ENCODE peak calls at places on chromosomes 1 and 21, in seven cellular contexts. One of them, this sample, is unnamed.

GRCh38 chr21:41621523-41621922 is 113.6 kb upstream of the TMPRSS2 start:
- DNase-seq in ELF-1: no peak
- DNase-seq in SK-MEL-5: no peak
- DNase-seq in stimulated activated CD4-positive, alpha-beta T cell treated with anti-CD3 and anti-CD28 coated beads, Interleukin-4, amount 100 ng/mL, for 1 hour: no peak
- DNase-seq in neural crest cell: no peak
- DNase-seq in OCI-M1: no peak
- DNase-seq in GM04504: no peak
- DNase-seq in this sample: no peak

GRCh38 chr1:8025671-8026144 is 401 bp downstream of the ERRFI1 start:
- DNase-seq in ELF-1: no peak
- DNase-seq in SK-MEL-5: no peak
- DNase-seq in stimulated activated CD4-positive, alpha-beta T cell treated with anti-CD3 and anti-CD28 coated beads, Interleukin-4, amount 100 ng/mL, for 1 hour: no peak
- DNase-seq in neural crest cell: peak
- DNase-seq in OCI-M1: no peak
- DNase-seq in GM04504: no peak
- DNase-seq in this sample: no peak

GRCh38 chr1:185368313-185368712 is 51.3 kb upstream of the IVNS1ABP start:
- DNase-seq in ELF-1: no peak
- DNase-seq in SK-MEL-5: no peak
- DNase-seq in stimulated activated CD4-positive, alpha-beta T cell treated with anti-CD3 and anti-CD28 coated beads, Interleukin-4, amount 100 ng/mL, for 1 hour: no peak
- DNase-seq in neural crest cell: no peak
- DNase-seq in OCI-M1: no peak
- DNase-seq in GM04504: no peak
- DNase-seq in this sample: no peak

GRCh38 chr1:85577421-85578320 is 2.9 kb upstream of the CCN1 start:
- DNase-seq in ELF-1: peak
- DNase-seq in SK-MEL-5: no peak
- DNase-seq in stimulated activated CD4-positive, alpha-beta T cell treated with anti-CD3 and anti-CD28 coated beads, Interleukin-4, amount 100 ng/mL, for 1 hour: no peak
- DNase-seq in neural crest cell: no peak
- DNase-seq in OCI-M1: peak
- DNase-seq in GM04504: no peak
- DNase-seq in this sample: peak

GRCh38 chr1:87058343-87058649 is 143.9 kb downstream of the HS2ST1 start:
- DNase-seq in ELF-1: no peak
- DNase-seq in SK-MEL-5: no peak
- DNase-seq in stimulated activated CD4-positive, alpha-beta T cell treated with anti-CD3 and anti-CD28 coated beads, Interleukin-4, amount 100 ng/mL, for 1 hour: no peak
- DNase-seq in neural crest cell: no peak
- DNase-seq in OCI-M1: no peak
- DNase-seq in GM04504: peak
- DNase-seq in this sample: no peak

GRCh38 chr1:21913258-21913657 is 23.9 kb downstream of the HSPG2 start:
- DNase-seq in ELF-1: peak
- DNase-seq in SK-MEL-5: no peak
- DNase-seq in stimulated activated CD4-positive, alpha-beta T cell treated with anti-CD3 and anti-CD28 coated beads, Interleukin-4, amount 100 ng/mL, for 1 hour: no peak
- DNase-seq in neural crest cell: no peak
- DNase-seq in OCI-M1: no peak
- DNase-seq in GM04504: no peak
- DNase-seq in this sample: no peak

GRCh38 chr1:72202761-72203160 is 79.6 kb downstream of the NEGR1 start:
- DNase-seq in ELF-1: no peak
- DNase-seq in SK-MEL-5: no peak
- DNase-seq in stimulated activated CD4-positive, alpha-beta T cell treated with anti-CD3 and anti-CD28 coated beads, Interleukin-4, amount 100 ng/mL, for 1 hour: no peak
- DNase-seq in neural crest cell: no peak
- DNase-seq in OCI-M1: no peak
- DNase-seq in GM04504: peak
- DNase-seq in this sample: peak

GRCh38 chr1:79633456-79633855 is 626.9 kb upstream of the ADGRL4 start:
- DNase-seq in ELF-1: no peak
- DNase-seq in SK-MEL-5: no peak
- DNase-seq in stimulated activated CD4-positive, alpha-beta T cell treated with anti-CD3 and anti-CD28 coated beads, Interleukin-4, amount 100 ng/mL, for 1 hour: no peak
- DNase-seq in neural crest cell: no peak
- DNase-seq in OCI-M1: no peak
- DNase-seq in GM04504: peak
- DNase-seq in this sample: peak

GRCh38 chr1:53740621-53741105 is 1.7 kb upstream of the GLIS1 start:
- DNase-seq in ELF-1: no peak
- DNase-seq in SK-MEL-5: no peak
- DNase-seq in stimulated activated CD4-positive, alpha-beta T cell treated with anti-CD3 and anti-CD28 coated beads, Interleukin-4, amount 100 ng/mL, for 1 hour: no peak
- DNase-seq in neural crest cell: no peak
- DNase-seq in OCI-M1: no peak
- DNase-seq in GM04504: peak
- DNase-seq in this sample: peak

GRCh38 chr1:153271711-153272110 is 12.2 kb downstream of the LORICRIN start:
- DNase-seq in ELF-1: no peak
- DNase-seq in SK-MEL-5: no peak
- DNase-seq in stimulated activated CD4-positive, alpha-beta T cell treated with anti-CD3 and anti-CD28 coated beads, Interleukin-4, amount 100 ng/mL, for 1 hour: no peak
- DNase-seq in neural crest cell: no peak
- DNase-seq in OCI-M1: no peak
- DNase-seq in GM04504: no peak
- DNase-seq in this sample: no peak

GRCh38 chr1:214717323-214717722 is 114.3 kb downstream of the CENPF start:
- DNase-seq in ELF-1: no peak
- DNase-seq in SK-MEL-5: no peak
- DNase-seq in stimulated activated CD4-positive, alpha-beta T cell treated with anti-CD3 and anti-CD28 coated beads, Interleukin-4, amount 100 ng/mL, for 1 hour: no peak
- DNase-seq in neural crest cell: no peak
- DNase-seq in OCI-M1: no peak
- DNase-seq in GM04504: no peak
- DNase-seq in this sample: no peak

GRCh38 chr1:118992868-118993711 is 4.9 kb upstream of the TBX15 start:
- DNase-seq in ELF-1: peak
- DNase-seq in SK-MEL-5: no peak
- DNase-seq in stimulated activated CD4-positive, alpha-beta T cell treated with anti-CD3 and anti-CD28 coated beads, Interleukin-4, amount 100 ng/mL, for 1 hour: no peak
- DNase-seq in neural crest cell: no peak
- DNase-seq in OCI-M1: no peak
- DNase-seq in GM04504: no peak
- DNase-seq in this sample: no peak

GRCh38 chr1:226874579-226875425 is 4.4 kb downstream of the PSEN2 start:
- DNase-seq in ELF-1: no peak
- DNase-seq in SK-MEL-5: no peak
- DNase-seq in stimulated activated CD4-positive, alpha-beta T cell treated with anti-CD3 and anti-CD28 coated beads, Interleukin-4, amount 100 ng/mL, for 1 hour: no peak
- DNase-seq in neural crest cell: no peak
- DNase-seq in OCI-M1: no peak
- DNase-seq in GM04504: no peak
- DNase-seq in this sample: no peak

GRCh38 chr1:235919797-235920475 is 53.2 kb upstream of the LYST start:
- DNase-seq in ELF-1: peak
- DNase-seq in SK-MEL-5: peak
- DNase-seq in stimulated activated CD4-positive, alpha-beta T cell treated with anti-CD3 and anti-CD28 coated beads, Interleukin-4, amount 100 ng/mL, for 1 hour: no peak
- DNase-seq in neural crest cell: no peak
- DNase-seq in OCI-M1: no peak
- DNase-seq in GM04504: peak
- DNase-seq in this sample: no peak

GRCh38 chr1:226404063-226404903 is 3.6 kb downstream of the PARP1 start:
- DNase-seq in ELF-1: no peak
- DNase-seq in SK-MEL-5: no peak
- DNase-seq in stimulated activated CD4-positive, alpha-beta T cell treated with anti-CD3 and anti-CD28 coated beads, Interleukin-4, amount 100 ng/mL, for 1 hour: no peak
- DNase-seq in neural crest cell: no peak
- DNase-seq in OCI-M1: no peak
- DNase-seq in GM04504: peak
- DNase-seq in this sample: no peak

GRCh38 chr1:5389101-5389885 is 602.9 kb downstream of the NPHP4 start:
- DNase-seq in ELF-1: no peak
- DNase-seq in SK-MEL-5: no peak
- DNase-seq in stimulated activated CD4-positive, alpha-beta T cell treated with anti-CD3 and anti-CD28 coated beads, Interleukin-4, amount 100 ng/mL, for 1 hour: no peak
- DNase-seq in neural crest cell: no peak
- DNase-seq in OCI-M1: no peak
- DNase-seq in GM04504: no peak
- DNase-seq in this sample: no peak

GRCh38 chr1:21935891-21936365 is 1.2 kb downstream of the HSPG2 start:
- DNase-seq in ELF-1: no peak
- DNase-seq in SK-MEL-5: no peak
- DNase-seq in stimulated activated CD4-positive, alpha-beta T cell treated with anti-CD3 and anti-CD28 coated beads, Interleukin-4, amount 100 ng/mL, for 1 hour: no peak
- DNase-seq in neural crest cell: no peak
- DNase-seq in OCI-M1: no peak
- DNase-seq in GM04504: no peak
- DNase-seq in this sample: no peak

GRCh38 chr21:16279658-16280581 is 550.1 kb downstream of the USP25 start:
- DNase-seq in ELF-1: peak
- DNase-seq in SK-MEL-5: peak
- DNase-seq in stimulated activated CD4-positive, alpha-beta T cell treated with anti-CD3 and anti-CD28 coated beads, Interleukin-4, amount 100 ng/mL, for 1 hour: no peak
- DNase-seq in neural crest cell: peak
- DNase-seq in OCI-M1: no peak
- DNase-seq in GM04504: peak
- DNase-seq in this sample: no peak